ENCODE peak calls at places on chromosomes 3 and 15, in six cellular contexts. M is DND-41, B is gastrocnemius medialis, O is esophagus squamous epithelium, S is uterus, A is A549. D is an unnamed sample.

GRCh38 chr3:190116551-190117067 is 4.1 kb downstream of the P3H2 start:
- DNase-seq in M (no peak), S (no peak), A (peak; percentile 63), B (no peak), O (no peak), D (no peak)

GRCh38 chr3:150275946-150276345 is 132.2 kb upstream of the TSC22D2 start:
- DNase-seq in A (no peak), B (no peak), O (no peak), S (no peak), M (no peak), D (no peak)

GRCh38 chr15:52493968-52494367 is 34.7 kb downstream of the MYO5A start:
- DNase-seq in M (no peak), B (no peak), O (no peak), S (no peak), A (no peak), D (peak; percentile 33)

GRCh38 chr3:30347679-30348216 is 258.7 kb upstream of the TGFBR2 start:
- DNase-seq in A (no peak), O (no peak), B (no peak), M (peak; percentile 61), S (no peak), D (peak; percentile 71)

GRCh38 chr3:55935241-55935640 is 448.1 kb upstream of the WNT5A start:
- DNase-seq in A (no peak), M (no peak), O (no peak), B (no peak), S (no peak), D (no peak)

GRCh38 chr3:119257654-119258410 is 17.2 kb upstream of the B4GALT4 start:
- DNase-seq in O (no peak), S (no peak), A (peak; percentile 63), B (no peak), M (no peak), D (no peak)

GRCh38 chr15:63858881-63859280 is 25.1 kb upstream of the HERC1 start:
- DNase-seq in S (no peak), M (no peak), O (no peak), A (no peak), B (no peak), D (no peak)

GRCh38 chr15:79209116-79209515 is 73.4 kb upstream of the ANKRD34C start:
- DNase-seq in B (no peak), O (no peak), A (no peak), M (no peak), S (no peak), D (no peak)

GRCh38 chr15:89171136-89172072 is 50.0 kb downstream of the RLBP1 start:
- DNase-seq in M (peak; percentile 8), O (no peak), B (no peak), A (peak; percentile 74), S (peak; percentile 37), D (peak; percentile 33)

GRCh38 chr3:186107148-186108105 is 1.5 kb downstream of the ETV5 start:
- DNase-seq in O (peak; percentile 5), B (peak; percentile 54), S (peak; percentile 44), A (peak; percentile 63), M (peak; percentile 73), D (peak; percentile 77)

GRCh38 chr3:60742606-60743145 is 508.6 kb downstream of the FHIT start:
- DNase-seq in S (no peak), M (no peak), A (peak; percentile 9), O (no peak), B (no peak), D (no peak)

GRCh38 chr3:65303431-65303830 is 615.6 kb upstream of the ADAMTS9 start:
- DNase-seq in O (no peak), B (no peak), M (no peak), S (no peak), A (no peak), D (no peak)

GRCh38 chr15:36175781-36176211 is 403.6 kb upstream of the CDIN1 start:
- DNase-seq in S (no peak), A (no peak), B (no peak), M (no peak), O (no peak), D (no peak)

GRCh38 chr3:100159564-100160153 is 45.4 kb upstream of the FILIP1L start:
- DNase-seq in A (no peak), O (no peak), M (no peak), B (no peak), S (no peak), D (peak; percentile 48)

GRCh38 chr3:178966299-178967183 is 105.1 kb downstream of the ZMAT3 start:
- DNase-seq in B (no peak), M (no peak), A (peak; percentile 16), S (no peak), O (no peak), D (peak; percentile 30)

GRCh38 chr3:45524605-45525004 is 69.9 kb upstream of the LIMD1 start:
- DNase-seq in S (no peak), A (no peak), O (no peak), M (no peak), B (no peak), D (no peak)

GRCh38 chr3:158830391-158830790 is 28.5 kb downstream of the MFSD1 start:
- DNase-seq in M (no peak), S (no peak), B (no peak), A (no peak), O (no peak), D (peak; percentile 59)

GRCh38 chr3:126956361-126956760 is 26.6 kb upstream of the PLXNA1 start:
- DNase-seq in B (no peak), M (no peak), S (no peak), O (no peak), A (no peak), D (no peak)

GRCh38 chr15:61689067-61689466 is 371.2 kb downstream of the VPS13C start:
- DNase-seq in O (no peak), M (no peak), A (no peak), B (no peak), S (no peak), D (no peak)

GRCh38 chr15:91630090-91630489 is 223.4 kb upstream of the SLCO3A1 start:
- DNase-seq in S (no peak), A (no peak), O (no peak), B (no peak), M (no peak), D (no peak)

GRCh38 chr15:25711164-25711563 is 152.0 kb downstream of the ATP10A start:
- DNase-seq in M (no peak), A (no peak), B (no peak), S (no peak), O (no peak), D (no peak)

GRCh38 chr15:75107905-75108838 is 84.8 kb downstream of the PPCDC start:
- DNase-seq in B (peak; percentile 11), M (peak; percentile 93), S (no peak), A (peak; percentile 75), O (no peak), D (peak; percentile 80)

GRCh38 chr15:55526559-55527036 is 18.6 kb upstream of the DNAAF4 start:
- DNase-seq in O (no peak), B (no peak), M (peak; percentile 24), A (peak; percentile 69), S (no peak), D (peak; percentile 28)

GRCh38 chr3:58266577-58266976 is 29.0 kb downstream of the ABHD6 start:
- DNase-seq in S (no peak), A (no peak), M (no peak), O (no peak), B (no peak), D (no peak)

GRCh38 chr3:117170112-117170511 is 460.5 kb downstream of the TUSC7 start:
- DNase-seq in A (no peak), S (no peak), B (no peak), O (no peak), M (no peak), D (no peak)

GRCh38 chr3:52483577-52484495 is 11.3 kb upstream of the STAB1 start:
- DNase-seq in S (no peak), M (no peak), A (no peak), O (no peak), B (no peak), D (peak; percentile 55)

GRCh38 chr15:47622058-47622457 is 95.2 kb upstream of the SEMA6D start:
- DNase-seq in B (no peak), O (no peak), A (no peak), S (no peak), M (no peak), D (no peak)

GRCh38 chr3:141246958-141247301 is 15.3 kb downstream of the PXYLP1 start:
- DNase-seq in B (no peak), M (no peak), O (no peak), A (no peak), S (no peak), D (no peak)

GRCh38 chr3:66142079-66142478 is 78.7 kb upstream of the SLC25A26 start:
- DNase-seq in A (no peak), S (no peak), O (no peak), M (no peak), B (no peak), D (no peak)

GRCh38 chr15:41811432-41812195 is 16.3 kb upstream of the JMJD7 start:
- DNase-seq in A (peak; percentile 70), O (peak; percentile 14), B (peak; percentile 67), S (peak; percentile 88), M (peak; percentile 62), D (peak; percentile 79)

GRCh38 chr3:34219556-34219955 is 421.1 kb downstream of the PDCD6IP start:
- DNase-seq in B (no peak), O (no peak), M (no peak), S (no peak), A (no peak), D (no peak)

GRCh38 chr15:99580061-99580460 is 14.3 kb downstream of the MEF2A start:
- DNase-seq in O (no peak), A (no peak), M (no peak), S (no peak), B (no peak), D (no peak)
- H3K27ac ChIP-seq in O (no peak overlapping the region), A (no peak overlapping the region), M (no peak overlapping the region), S (no peak overlapping the region), B (peak overlapping the region; percentile 56), D (no peak overlapping the region)

GRCh38 chr3:112315791-112316190 is 17.2 kb upstream of the CD200 start:
- DNase-seq in A (no peak), O (no peak), B (no peak), M (no peak), S (no peak), D (no peak)
- TF ChIP-seq CTCF in A (no peak), O (no peak), B (no peak), M (no peak), S (no peak), D (no peak)

GRCh38 chr3:94114667-94115066 is 51.8 kb downstream of the NSUN3 start:
- DNase-seq in S (no peak), O (no peak), M (no peak), B (no peak), A (no peak), D (no peak)

GRCh38 chr3:94115482-94115881 is 52.6 kb downstream of the NSUN3 start:
- DNase-seq in A (peak; percentile 32), S (no peak), O (no peak), M (no peak), B (no peak), D (peak; percentile 26)

GRCh38 chr3:94121161-94121560 is 58.3 kb downstream of the NSUN3 start:
- DNase-seq in B (no peak), M (no peak), O (no peak), A (no peak), S (no peak), D (no peak)

GRCh38 chr3:94118390-94118789 is 55.5 kb downstream of the NSUN3 start:
- DNase-seq in A (no peak), O (no peak), M (no peak), S (no peak), B (no peak), D (no peak)

GRCh38 chr3:94117729-94118128 is 54.9 kb downstream of the NSUN3 start:
- DNase-seq in O (no peak), A (no peak), M (no peak), S (no peak), B (no peak), D (no peak)
- H3K27ac ChIP-seq in O (no peak overlapping the region), A (no peak overlapping the region), M (no peak overlapping the region), S (no peak overlapping the region), B (no peak overlapping the region), D (no peak overlapping the region)

GRCh38 chr3:5144316-5144994 is 22.4 kb downstream of the ARL8B start:
- DNase-seq in O (no peak), M (no peak), A (no peak), B (no peak), S (no peak), D (no peak)
- TF ChIP-seq CTCF in O (no peak), M (no peak), A (no peak), B (no peak), S (no peak), D (no peak)